ENCODE peak calls at places on chromosome 16, in ten cellular contexts. N is Kasumi-1; H is AG10803; F is stimulated activated CD4-positive, alpha-beta T cell treated with anti-CD3 and anti-CD28 coated beads, Interleukin-12 subunit alpha, Interleukin-12 subunit beta, amount 100 ng/mL, for 24 hours; B is left ventricle myocardium inferior; Y is aorta; D is osteocyte; R is B cell; U is H4; Q is putamen. P is an unnamed sample.

GRCh38 chr16:2156025-2156848 is 655 bp downstream of the TRAF7 start:
- DNase-seq in N (peak; percentile 3), H (peak; percentile 79), F (no peak), B (no peak), Y (peak; percentile 78), D (no peak), R (peak; percentile 58), U (no peak), Q (no peak), P (no peak)

GRCh38 chr16:23836404-23837291 is 865 bp downstream of the PRKCB start:
- DNase-seq in N (peak; percentile 31), H (no peak), F (no peak), B (peak; percentile 19), Y (peak; percentile 77), D (no peak), R (peak; percentile 72), U (no peak), Q (no peak), P (no peak)

GRCh38 chr16:55494994-55495421 is 13.9 kb upstream of the LPCAT2 start:
- DNase-seq in N (peak; percentile 57), H (peak; percentile 98), F (no peak), B (no peak), Y (no peak), D (peak; percentile 49), R (no peak), U (peak; percentile 64), Q (peak; percentile 82), P (peak; percentile 90)

GRCh38 chr16:89322381-89323119 is 105.0 kb downstream of the ZNF778 start:
- DNase-seq in N (peak; percentile 26), H (peak; percentile 78), F (no peak), B (no peak), Y (no peak), D (no peak), R (no peak), U (peak; percentile 83), Q (no peak), P (no peak)

GRCh38 chr16:66416136-66416535 is 11.0 kb upstream of the BEAN1 start:
- DNase-seq in N (no peak), H (peak; percentile 12), F (no peak), B (no peak), Y (no peak), D (peak; percentile 42), R (no peak), U (no peak), Q (no peak), P (no peak)

GRCh38 chr16:60755907-60756306 is 1280.3 kb downstream of the CDH8 start:
- DNase-seq in N (no peak), H (peak; percentile 5), F (no peak), B (no peak), Y (no peak), D (no peak), R (no peak), U (no peak), Q (no peak), P (no peak)

GRCh38 chr16:11499295-11500089 is 87.2 kb downstream of the LITAF start:
- DNase-seq in N (no peak), H (no peak), F (no peak), B (no peak), Y (no peak), D (no peak), R (no peak), U (no peak), Q (no peak), P (no peak)

GRCh38 chr16:50153648-50154368 is 702 bp downstream of the TENT4B start:
- DNase-seq in N (no peak), H (peak; percentile 25), F (no peak), B (peak; percentile 46), Y (peak; percentile 82), D (no peak), R (peak; percentile 60), U (no peak), Q (no peak), P (no peak)

GRCh38 chr16:84995666-84996065 is 15.7 kb downstream of the ZDHHC7 start:
- DNase-seq in N (no peak), H (no peak), F (no peak), B (no peak), Y (peak; percentile 15), D (no peak), R (no peak), U (no peak), Q (no peak), P (no peak)

GRCh38 chr16:79758615-79759346 is 158.2 kb upstream of the MAF start:
- DNase-seq in N (no peak), H (no peak), F (no peak), B (no peak), Y (no peak), D (no peak), R (no peak), U (no peak), Q (no peak), P (no peak)

GRCh38 chr16:50305441-50306061 is 39.2 kb downstream of the ADCY7 start:
- DNase-seq in N (no peak), H (no peak), F (no peak), B (no peak), Y (peak; percentile 68), D (peak; percentile 82), R (peak; percentile 30), U (no peak), Q (no peak), P (no peak)

GRCh38 chr16:17414421-17414820 is 56.3 kb downstream of the XYLT1 start:
- DNase-seq in N (no peak), H (no peak), F (peak; percentile 8), B (no peak), Y (no peak), D (no peak), R (peak; percentile 40), U (no peak), Q (no peak), P (no peak)

GRCh38 chr16:74608944-74609343 is 2.0 kb upstream of the GLG1 start:
- DNase-seq in N (peak; percentile 55), H (no peak), F (no peak), B (no peak), Y (no peak), D (no peak), R (no peak), U (no peak), Q (no peak), P (no peak)

GRCh38 chr16:84567446-84567962 is 50.4 kb downstream of the COTL1 start:
- DNase-seq in N (no peak), H (no peak), F (no peak), B (no peak), Y (no peak), D (no peak), R (no peak), U (no peak), Q (no peak), P (no peak)

GRCh38 chr16:88926374-88926990 is 50.5 kb downstream of the CBFA2T3 start:
- DNase-seq in N (no peak), H (no peak), F (no peak), B (no peak), Y (no peak), D (no peak), R (no peak), U (no peak), Q (no peak), P (no peak)

GRCh38 chr16:87970206-87970605 is 19.0 kb downstream of the BANP start:
- DNase-seq in N (no peak), H (peak; percentile 73), F (no peak), B (no peak), Y (no peak), D (no peak), R (no peak), U (no peak), Q (no peak), P (no peak)

GRCh38 chr16:83989300-83989699 is 21.3 kb downstream of the NECAB2 start:
- DNase-seq in N (no peak), H (no peak), F (no peak), B (no peak), Y (no peak), D (no peak), R (no peak), U (no peak), Q (no peak), P (no peak)

GRCh38 chr16:72124761-72125634 is 31.4 kb downstream of the DHX38 start:
- DNase-seq in N (peak; percentile 89), H (peak; percentile 77), F (peak; percentile 52), B (peak; percentile 66), Y (peak; percentile 91), D (peak; percentile 88), R (peak; percentile 70), U (peak; percentile 64), Q (peak; percentile 76), P (no peak)

GRCh38 chr16:70740919-70741778 is 55.3 kb upstream of the MTSS2 start:
- DNase-seq in N (no peak), H (peak; percentile 96), F (no peak), B (no peak), Y (no peak), D (no peak), R (no peak), U (peak; percentile 55), Q (no peak), P (no peak)

GRCh38 chr16:19583665-19584300 is 28.3 kb downstream of the VPS35L start:
- DNase-seq in N (peak; percentile 53), H (peak; percentile 53), F (no peak), B (no peak), Y (no peak), D (no peak), R (no peak), U (peak; percentile 43), Q (no peak), P (no peak)

GRCh38 chr16:51306116-51306515 is 155.0 kb upstream of the SALL1 start:
- DNase-seq in N (no peak), H (peak; percentile 82), F (no peak), B (no peak), Y (no peak), D (no peak), R (no peak), U (no peak), Q (no peak), P (no peak)

GRCh38 chr16:46789499-46790414 is 41.2 kb downstream of the C16orf87 start:
- DNase-seq in N (peak; percentile 71), H (peak; percentile 55), F (peak; percentile 64), B (peak; percentile 77), Y (peak; percentile 92), D (peak; percentile 89), R (peak; percentile 83), U (peak; percentile 48), Q (peak; percentile 23), P (no peak)

GRCh38 chr16:1380195-1380594 is 28.5 kb downstream of the GNPTG start:
- DNase-seq in N (no peak), H (no peak), F (no peak), B (no peak), Y (no peak), D (no peak), R (no peak), U (no peak), Q (no peak), P (no peak)

GRCh38 chr16:66365588-66365987 is 903 bp upstream of the CDH5 start:
- DNase-seq in N (no peak), H (no peak), F (no peak), B (peak; percentile 69), Y (no peak), D (no peak), R (no peak), U (no peak), Q (no peak), P (no peak)

GRCh38 chr16:648071-648785 is 937 bp upstream of the WDR90 start:
- DNase-seq in N (peak; percentile 18), H (peak; percentile 25), F (no peak), B (no peak), Y (no peak), D (no peak), R (peak; percentile 70), U (peak; percentile 21), Q (no peak), P (no peak)

GRCh38 chr16:5004311-5004710 is 29.4 kb downstream of the NAGPA start:
- DNase-seq in N (no peak), H (no peak), F (no peak), B (no peak), Y (peak; percentile 19), D (no peak), R (no peak), U (no peak), Q (no peak), P (no peak)

P was measured in esophagus muscularis mucosa.